ENCODE peak calls at places on chromosomes 11 and 22, in seven cellular contexts. A, J, C, M, F, X and V are unnamed samples.

GRCh38 chr11:125505518-125505917 is 9.5 kb upstream of the FEZ1 start:
- DNase-seq in A (no peak), J (no peak), C (no peak), M (no peak), F (no peak), X (no peak), V (no peak)

GRCh38 chr11:119316729-119317591 is at the start of gene MCAM:
- DNase-seq in A (no peak), J (peak; percentile 76), C (peak; percentile 52), M (peak; percentile 62), F (no peak), X (no peak), V (no peak)

GRCh38 chr11:102831128-102831708 is 12.2 kb downstream of the MMP3 start:
- DNase-seq in A (no peak), J (no peak), C (peak; percentile 58), M (no peak), F (no peak), X (no peak), V (no peak)

GRCh38 chr11:36594316-36594989 is at the start of gene IFTAP:
- DNase-seq in A (peak; percentile 95), J (peak; percentile 92), C (peak; percentile 93), M (peak; percentile 67), F (no peak), X (peak; percentile 92), V (peak; percentile 15)

GRCh38 chr11:30983143-30983542 is 386.4 kb downstream of the DCDC1 start:
- DNase-seq in A (no peak), J (no peak), C (peak; percentile 5), M (no peak), F (no peak), X (no peak), V (no peak)

GRCh38 chr22:39401301-39401631 is 1.7 kb downstream of the TAB1 start:
- DNase-seq in A (no peak), J (no peak), C (no peak), M (no peak), F (no peak), X (no peak), V (no peak)

GRCh38 chr22:22030493-22031182 is 48.1 kb upstream of the TOP3B start:
- DNase-seq in A (no peak), J (no peak), C (peak; percentile 27), M (no peak), F (no peak), X (peak; percentile 53), V (peak; percentile 63)

GRCh38 chr22:31259798-31260473 is 32.4 kb downstream of the PIK3IP1 start:
- DNase-seq in A (no peak), J (no peak), C (no peak), M (no peak), F (no peak), X (no peak), V (no peak)

GRCh38 chr11:35177370-35177769 is 38.4 kb downstream of the CD44 start:
- DNase-seq in A (no peak), J (no peak), C (peak; percentile 75), M (no peak), F (no peak), X (no peak), V (no peak)